ENCODE peak calls at places on chromosome 21, in ten cellular contexts. Z is mucosa of descending colon; F is hippocampal formation; Y is naive thymus-derived CD8-positive, alpha-beta T cell; R is NCI-H460; M is brain pericyte; A is activated CD8-positive, alpha-beta T cell treated with anti-CD3 and anti-CD28 coated beads for 36 hours; S is ovary; H is fibroblast of villous mesenchyme; C is activated naive CD4-positive, alpha-beta T cell treated with Interleukin-2 at 50 U/mL for 16 hours. X is an unnamed sample.

GRCh38 chr21:40422851-40423635 is 423.9 kb downstream of the DSCAM start:
- DNase-seq in A (no peak), M (no peak), F (no peak), Z (no peak), R (no peak), H (no peak), S (no peak), Y (no peak), C (no peak), X (no peak)

GRCh38 chr21:26659181-26659580 is 86.1 kb upstream of the CYYR1 start:
- DNase-seq in M (no peak), F (no peak), A (no peak), Y (no peak), C (no peak), S (no peak), R (no peak), Z (no peak), H (peak), X (no peak)

GRCh38 chr21:45421071-45421845 is 16.3 kb downstream of the COL18A1 start:
- DNase-seq in H (no peak), F (no peak), R (no peak), Y (no peak), Z (peak), S (peak), C (no peak), A (no peak), M (no peak), X (no peak)

GRCh38 chr21:46098303-46099141 is 610 bp downstream of the COL6A2 start:
- DNase-seq in R (no peak), Z (no peak), A (peak), Y (peak), S (peak), C (no peak), F (no peak), H (peak), M (no peak), X (no peak)

GRCh38 chr21:16587141-16587570 is 857.4 kb downstream of the USP25 start:
- DNase-seq in Z (peak), M (no peak), S (peak), A (no peak), C (no peak), H (peak), F (peak), Y (no peak), R (peak), X (peak)

GRCh38 chr21:41766883-41767605 is at the start of gene RIPK4:
- DNase-seq in H (no peak), A (peak), F (no peak), R (peak), S (no peak), Z (peak), M (no peak), Y (peak), C (peak), X (no peak)

GRCh38 chr21:44723177-44724131 is 12.1 kb upstream of the TSPEAR start:
- DNase-seq in M (no peak), S (no peak), F (no peak), Y (peak), H (no peak), R (no peak), A (peak), Z (no peak), C (peak), X (no peak)

GRCh38 chr21:32131960-32132359 is 146.9 kb downstream of the MIS18A start:
- DNase-seq in Z (no peak), C (no peak), S (no peak), R (peak), H (peak), M (no peak), Y (no peak), A (no peak), F (no peak), X (no peak)

GRCh38 chr21:31493350-31493880 is 149.4 kb upstream of the TIAM1 start:
- DNase-seq in M (no peak), C (no peak), R (no peak), Z (no peak), H (no peak), F (no peak), Y (no peak), A (no peak), S (no peak), X (no peak)

GRCh38 chr21:46001821-46002681 is 20.5 kb downstream of the COL6A1 start:
- DNase-seq in S (peak), Z (no peak), A (no peak), R (no peak), F (no peak), Y (no peak), H (no peak), C (no peak), M (no peak), X (no peak)

GRCh38 chr21:38242036-38242435 is 14.8 kb upstream of the KCNJ15 start:
- DNase-seq in R (no peak), C (no peak), H (no peak), F (no peak), Y (no peak), A (no peak), S (no peak), Z (no peak), M (no peak), X (no peak)

GRCh38 chr21:43328591-43329360 is 98.2 kb downstream of the SIK1 start:
- DNase-seq in Z (no peak), A (no peak), F (no peak), Y (no peak), R (no peak), M (no peak), C (no peak), H (no peak), S (no peak), X (no peak)

GRCh38 chr21:36096398-36097290 is 26.8 kb downstream of the CBR1 start:
- DNase-seq in C (no peak), F (no peak), H (no peak), S (no peak), A (no peak), M (no peak), Z (no peak), R (no peak), Y (no peak), X (no peak)

GRCh38 chr21:42581676-42582371 is 68.2 kb downstream of the SLC37A1 start:
- DNase-seq in S (peak), M (peak), Z (no peak), C (no peak), H (no peak), R (no peak), A (no peak), F (no peak), Y (no peak), X (no peak)

GRCh38 chr21:40681164-40681859 is 165.6 kb downstream of the DSCAM start:
- DNase-seq in H (no peak), Y (no peak), M (no peak), R (no peak), S (no peak), Z (no peak), C (no peak), F (peak), A (no peak), X (no peak)

GRCh38 chr21:18522181-18522771 is 118.7 kb upstream of the TMPRSS15 start:
- DNase-seq in S (no peak), A (no peak), H (no peak), C (no peak), Y (no peak), R (peak), F (peak), Z (no peak), M (no peak), X (no peak)

GRCh38 chr21:41687633-41688032 is 79.2 kb downstream of the RIPK4 start:
- DNase-seq in S (no peak), C (no peak), F (no peak), Y (no peak), Z (no peak), A (no peak), M (no peak), H (no peak), R (no peak), X (no peak)

GRCh38 chr21:45300786-45301520 is 13.3 kb upstream of the POFUT2 start:
- DNase-seq in H (no peak), R (no peak), A (no peak), C (no peak), Y (no peak), Z (no peak), S (peak), F (no peak), M (no peak), X (no peak)

GRCh38 chr21:15732290-15732995 is 2.7 kb downstream of the USP25 start:
- DNase-seq in S (no peak), R (no peak), C (no peak), Z (peak), Y (peak), A (peak), F (no peak), M (no peak), H (peak), X (no peak)

GRCh38 chr21:39141502-39141901 is 41.7 kb downstream of the PSMG1 start:
- DNase-seq in M (no peak), Z (peak), Y (no peak), R (no peak), H (peak), A (no peak), C (no peak), S (no peak), F (no peak), X (no peak)

GRCh38 chr21:38306407-38306806 is 49.6 kb downstream of the KCNJ15 start:
- DNase-seq in F (no peak), A (no peak), R (no peak), Y (no peak), Z (no peak), M (no peak), S (no peak), C (no peak), H (no peak), X (no peak)

GRCh38 chr21:37419228-37419906 is 52.8 kb downstream of the DYRK1A start:
- DNase-seq in C (no peak), H (peak), S (no peak), Y (no peak), F (no peak), A (no peak), Z (no peak), M (no peak), R (no peak), X (no peak)

GRCh38 chr21:46368533-46369285 is 44.8 kb downstream of the PCNT start:
- DNase-seq in A (peak), F (no peak), M (no peak), C (peak), H (no peak), Z (peak), S (no peak), Y (peak), R (no peak), X (no peak)